ENCODE peak calls at places on chromosomes 16 and 17, in ten cellular contexts. K, W, B, E, Y, X, I, A, N and V are unnamed samples.

GRCh38 chr17:40614431-40615294 is 33.0 kb downstream of the SMARCE1 start:
- DNase-seq in I (no peak), K (no peak), E (no peak), W (no peak), X (no peak), A (no peak), Y (no peak), N (no peak), B (no peak), V (no peak)

GRCh38 chr17:36505171-36505570 is 18.7 kb downstream of the ZNHIT3 start:
- DNase-seq in E (no peak), W (no peak), X (no peak), N (no peak), Y (no peak), K (no peak), I (no peak), B (no peak), A (peak), V (no peak)

GRCh38 chr17:17859909-17860760 is 23.3 kb upstream of the SREBF1 start:
- DNase-seq in A (peak), W (peak), K (peak), B (peak), Y (peak), X (peak), E (no peak), I (peak), N (peak), V (peak)

GRCh38 chr16:78756189-78756661 is 656.8 kb downstream of the WWOX start:
- DNase-seq in A (no peak), K (no peak), W (no peak), B (no peak), X (no peak), Y (no peak), N (no peak), E (no peak), I (no peak), V (no peak)

GRCh38 chr17:74768069-74768762 is 7.9 kb downstream of the NAT9 start:
- DNase-seq in X (no peak), K (no peak), N (peak), B (no peak), I (peak), W (no peak), E (no peak), A (peak), Y (peak), V (no peak)

GRCh38 chr16:64410306-64410705 is 711.6 kb downstream of the CDH11 start:
- DNase-seq in K (no peak), B (no peak), X (no peak), A (no peak), E (no peak), I (no peak), Y (no peak), W (no peak), N (no peak), V (no peak)

GRCh38 chr17:7885357-7886226 is 3.0 kb upstream of the CHD3 start:
- DNase-seq in A (peak), B (peak), Y (no peak), N (peak), X (peak), I (peak), W (peak), E (no peak), K (peak), V (no peak)

GRCh38 chr17:58507123-58507634 is 7.3 kb downstream of the MTMR4 start:
- DNase-seq in I (no peak), N (no peak), X (no peak), E (no peak), B (no peak), W (no peak), Y (no peak), A (no peak), K (no peak), V (no peak)

GRCh38 chr16:88977028-88977844 is at the start of gene CBFA2T3:
- DNase-seq in X (no peak), A (peak), Y (no peak), W (no peak), I (no peak), B (no peak), E (no peak), K (no peak), N (no peak), V (peak)

GRCh38 chr17:41655611-41656111 is 31.3 kb upstream of the KRT17 start:
- DNase-seq in B (peak), K (no peak), A (peak), X (no peak), I (no peak), W (no peak), E (no peak), Y (no peak), N (no peak), V (peak)

GRCh38 chr16:7405166-7405565 is 72.5 kb downstream of the RBFOX1 start:
- DNase-seq in W (no peak), N (no peak), Y (peak), X (no peak), E (no peak), A (no peak), K (no peak), I (no peak), B (no peak), V (no peak)

GRCh38 chr17:51948128-51948527 is 210.4 kb downstream of the CA10 start:
- DNase-seq in E (no peak), I (no peak), A (no peak), K (no peak), X (no peak), Y (no peak), B (no peak), W (no peak), N (no peak), V (no peak)

GRCh38 chr16:31052131-31052530 is 18.8 kb downstream of the STX4 start:
- DNase-seq in E (no peak), N (peak), W (peak), B (no peak), X (no peak), I (peak), Y (no peak), K (no peak), A (no peak), V (peak)

GRCh38 chr16:67277294-67277998 is 1.9 kb upstream of the PLEKHG4 start:
- DNase-seq in K (no peak), W (peak), B (no peak), N (peak), X (no peak), I (peak), E (no peak), Y (no peak), A (peak), V (peak)

GRCh38 chr16:89730610-89731234 is 9.4 kb downstream of the ZNF276 start:
- DNase-seq in W (no peak), Y (no peak), E (no peak), N (no peak), X (no peak), I (no peak), K (no peak), A (no peak), B (no peak), V (peak)

GRCh38 chr17:79325707-79326106 is 251.1 kb downstream of the ENGASE start:
- DNase-seq in B (no peak), E (no peak), W (peak), A (peak), K (no peak), X (no peak), N (peak), Y (no peak), I (peak), V (no peak)

GRCh38 chr16:12583237-12583897 is 220.3 kb downstream of the CPPED1 start:
- DNase-seq in K (no peak), X (no peak), W (no peak), N (no peak), I (no peak), A (no peak), E (no peak), B (no peak), Y (no peak), V (no peak)

GRCh38 chr16:1309888-1310831 is 724 bp downstream of the UBE2I start:
- DNase-seq in K (no peak), I (peak), N (no peak), B (no peak), A (no peak), W (no peak), Y (no peak), E (no peak), X (no peak), V (peak)

GRCh38 chr17:83084214-83084613 is 4.8 kb downstream of the METRNL start:
- DNase-seq in I (no peak), A (no peak), E (no peak), X (no peak), W (no peak), B (no peak), Y (no peak), K (no peak), N (no peak), V (no peak)

GRCh38 chr16:14101415-14101814 is 30.3 kb downstream of the MRTFB start:
- DNase-seq in X (no peak), K (no peak), W (no peak), A (no peak), B (no peak), Y (no peak), N (no peak), I (no peak), E (no peak), V (no peak)

GRCh38 chr17:45339646-45340605 is 23.1 kb upstream of the MAP3K14 start:
- DNase-seq in W (no peak), A (no peak), B (no peak), X (no peak), K (no peak), I (no peak), E (no peak), Y (no peak), N (no peak), V (no peak)

GRCh38 chr17:27396045-27396444 is 60.2 kb upstream of the KSR1 start:
- DNase-seq in E (no peak), X (no peak), I (no peak), N (no peak), A (no peak), W (no peak), B (no peak), K (no peak), Y (no peak), V (no peak)

GRCh38 chr16:53456625-53457024 is 22.4 kb downstream of the RBL2 start:
- DNase-seq in N (no peak), W (no peak), B (no peak), E (no peak), Y (no peak), A (no peak), X (peak), K (peak), I (no peak), V (no peak)

GRCh38 chr16:49861299-49861698 is 5.4 kb upstream of the ZNF423 start:
- DNase-seq in K (no peak), X (no peak), N (no peak), E (no peak), A (no peak), B (no peak), I (no peak), Y (no peak), W (no peak), V (no peak)

GRCh38 chr17:17315142-17315821 is 12.1 kb downstream of the NT5M start:
- DNase-seq in N (no peak), I (no peak), W (no peak), B (peak), Y (no peak), X (no peak), E (no peak), K (no peak), A (peak), V (no peak)

GRCh38 chr16:29992371-29992967 is 2.9 kb downstream of the HIRIP3 start:
- DNase-seq in N (no peak), Y (no peak), B (no peak), I (no peak), A (no peak), E (no peak), X (no peak), K (no peak), W (no peak), V (no peak)

GRCh38 chr16:58026139-58026704 is 668 bp downstream of the MMP15 start:
- DNase-seq in X (no peak), Y (no peak), B (peak), W (peak), E (no peak), N (no peak), A (peak), K (no peak), I (peak), V (peak)

GRCh38 chr17:58279016-58279671 is 1.6 kb downstream of the MPO start:
- DNase-seq in N (no peak), I (no peak), Y (no peak), K (no peak), E (no peak), A (peak), X (no peak), B (no peak), W (no peak), V (no peak)

GRCh38 chr17:64042700-64043485 is 22.5 kb upstream of the ICAM2 start:
- DNase-seq in Y (no peak), K (no peak), N (no peak), E (no peak), X (no peak), I (no peak), W (no peak), B (no peak), A (no peak), V (no peak)

GRCh38 chr16:89691986-89692569 is 5.6 kb downstream of the CDK10 start:
- DNase-seq in A (peak), W (no peak), E (no peak), K (no peak), Y (no peak), X (no peak), I (no peak), B (no peak), N (no peak), V (no peak)

GRCh38 chr16:70789231-70789926 is 11.6 kb downstream of the VAC14 start:
- DNase-seq in B (no peak), N (no peak), X (no peak), A (no peak), W (no peak), I (no peak), E (no peak), Y (no peak), K (no peak), V (no peak)

GRCh38 chr17:64282753-64283080 is 19.7 kb upstream of the TEX2 start:
- DNase-seq in W (no peak), N (no peak), B (peak), A (no peak), E (no peak), I (no peak), X (no peak), Y (no peak), K (no peak), V (no peak)

GRCh38 chr17:40901981-40902862 is 17.2 kb upstream of the KRT20 start:
- DNase-seq in N (peak), E (no peak), X (no peak), A (no peak), K (no peak), B (no peak), Y (no peak), I (peak), W (no peak), V (peak)

GRCh38 chr17:12422632-12423031 is 243.1 kb upstream of the MYOCD start:
- DNase-seq in E (no peak), K (no peak), N (no peak), A (peak), W (no peak), Y (no peak), B (peak), I (no peak), X (no peak), V (no peak)

GRCh38 chr17:28391401-28391800 is 14.6 kb downstream of the SLC46A1 start:
- DNase-seq in N (no peak), B (no peak), A (no peak), K (no peak), Y (no peak), W (no peak), E (no peak), X (no peak), I (no peak), V (no peak)

GRCh38 chr17:80724723-80725388 is 180.2 kb downstream of the RPTOR start:
- DNase-seq in W (peak), X (no peak), N (peak), A (no peak), B (no peak), K (no peak), E (no peak), Y (no peak), I (peak), V (peak)

GRCh38 chr16:4697867-4698291 is 4.5 kb downstream of the NUDT16L1 start:
- DNase-seq in N (no peak), X (no peak), B (no peak), K (no peak), I (no peak), W (no peak), A (peak), E (no peak), Y (no peak), V (no peak)